ENCODE peak calls at places on chromosomes 1 and 21, in eight cellular contexts. L is nephron progenitor cell; X is endothelial cell; P is cardiac fibroblast; O is fibroblast of lung; J is CD4-positive, alpha-beta T cell; Q is GM13977; K is esophagus squamous epithelium. R is an unnamed sample.

GRCh38 chr1:19765623-19766022 is 34.1 kb downstream of the TMCO4 start:
- DNase-seq in P (peak; percentile 94), Q (no peak), X (no peak), K (no peak), L (peak; percentile 15), O (peak; percentile 78), J (no peak), R (no peak)

GRCh38 chr1:214446772-214447556 is 104.4 kb downstream of the PTPN14 start:
- DNase-seq in Q (no peak), L (peak; percentile 10), K (no peak), P (peak; percentile 94), O (peak; percentile 84), J (no peak), X (no peak), R (peak; percentile 41)

GRCh38 chr1:90402893-90403849 is 313.9 kb downstream of the BARHL2 start:
- DNase-seq in X (peak; percentile 9), K (no peak), L (peak; percentile 6), J (no peak), O (peak; percentile 85), P (peak; percentile 97), Q (no peak), R (no peak)

GRCh38 chr1:39132505-39133339 is 71.8 kb upstream of the MACF1 start:
- DNase-seq in Q (no peak), L (peak; percentile 51), J (no peak), K (no peak), X (peak; percentile 84), O (peak; percentile 34), P (peak; percentile 69), R (peak; percentile 32)

GRCh38 chr1:168509875-168510594 is 33.8 kb downstream of the XCL2 start:
- DNase-seq in Q (peak; percentile 28), J (no peak), K (no peak), L (no peak), X (no peak), O (no peak), P (no peak), R (no peak)

GRCh38 chr1:89291276-89291675 is 18.6 kb upstream of the GBP5 start:
- DNase-seq in P (no peak), X (no peak), O (no peak), J (no peak), Q (no peak), K (no peak), L (no peak), R (no peak)

GRCh38 chr1:66526036-66526435 is 7.9 kb upstream of the SGIP1 start:
- DNase-seq in P (no peak), Q (no peak), O (no peak), J (no peak), X (no peak), L (no peak), K (no peak), R (no peak)

GRCh38 chr1:116374340-116375164 is 1.5 kb downstream of the ATP1A1 start:
- DNase-seq in Q (no peak), X (peak; percentile 21), K (no peak), L (peak; percentile 38), P (peak; percentile 13), O (no peak), J (peak; percentile 21), R (no peak)

GRCh38 chr1:88079036-88079435 is 605.0 kb upstream of the PKN2 start:
- DNase-seq in X (peak; percentile 65), Q (no peak), K (no peak), L (peak; percentile 47), O (peak; percentile 16), J (no peak), P (peak; percentile 11), R (no peak)

GRCh38 chr1:156781585-156782186 is 14.4 kb downstream of the PRCC start:
- DNase-seq in O (peak; percentile 57), Q (no peak), X (no peak), J (no peak), L (no peak), P (peak; percentile 60), K (no peak), R (no peak)

GRCh38 chr21:16983425-16983824 is 529.4 kb upstream of the CXADR start:
- DNase-seq in O (no peak), X (no peak), Q (no peak), J (no peak), P (no peak), L (no peak), K (no peak), R (no peak)

GRCh38 chr21:31108969-31109368 is 70.7 kb upstream of the KRTAP19-8 start:
- DNase-seq in K (no peak), L (no peak), X (no peak), Q (peak; percentile 40), P (peak; percentile 45), O (peak; percentile 46), J (no peak), R (no peak)

GRCh38 chr21:21688877-21689276 is 690.7 kb downstream of the NCAM2 start:
- DNase-seq in Q (no peak), O (peak; percentile 65), K (no peak), X (peak; percentile 31), L (peak; percentile 21), J (no peak), P (peak; percentile 52), R (no peak)

GRCh38 chr1:42931911-42932422 is 26.7 kb downstream of the SLC2A1 start:
- DNase-seq in O (no peak), K (peak; percentile 47), L (no peak), Q (peak; percentile 88), X (no peak), J (peak; percentile 68), P (no peak), R (no peak)

GRCh38 chr21:45050361-45050785 is 24.0 kb upstream of the ADARB1 start:
- DNase-seq in J (no peak), O (peak; percentile 89), K (no peak), L (no peak), Q (no peak), P (peak; percentile 69), X (no peak), R (no peak)

GRCh38 chr1:17170571-17170970 is 34.4 kb upstream of the PADI1 start:
- DNase-seq in K (no peak), Q (no peak), L (no peak), P (peak; percentile 78), O (peak; percentile 52), J (no peak), X (no peak), R (no peak)

GRCh38 chr1:4527819-4528218 is 126.6 kb upstream of the AJAP1 start:
- DNase-seq in J (no peak), O (no peak), P (no peak), Q (no peak), X (no peak), K (no peak), L (no peak), R (no peak)

GRCh38 chr1:231053493-231054162 is 13.6 kb upstream of the FAM89A start:
- DNase-seq in X (no peak), P (peak; percentile 19), Q (no peak), O (peak; percentile 96), L (no peak), J (no peak), K (no peak), R (no peak)

GRCh38 chr1:170157820-170158219 is 12.1 kb downstream of the NTMT2 start:
- DNase-seq in Q (no peak), P (no peak), J (no peak), O (no peak), L (no peak), K (no peak), X (no peak), R (no peak)

GRCh38 chr1:66374561-66375111 is 159.3 kb upstream of the SGIP1 start:
- DNase-seq in X (no peak), P (peak; percentile 87), O (peak; percentile 72), Q (peak; percentile 31), L (no peak), J (no peak), K (no peak), R (no peak)

GRCh38 chr1:233610628-233611027 is 3.3 kb upstream of the KCNK1 start:
- DNase-seq in L (no peak), J (no peak), O (no peak), P (no peak), K (no peak), X (no peak), Q (no peak), R (no peak)

GRCh38 chr1:31400393-31400792 is 12.6 kb upstream of the SERINC2 start:
- DNase-seq in Q (no peak), J (no peak), L (no peak), X (no peak), P (peak; percentile 64), K (no peak), O (peak; percentile 84), R (no peak)

GRCh38 chr1:31396633-31397351 is 16.2 kb upstream of the SERINC2 start:
- DNase-seq in J (no peak), O (peak; percentile 77), X (no peak), Q (no peak), K (no peak), L (no peak), P (peak; percentile 89), R (no peak)

GRCh38 chr1:31397360-31398095 is 15.5 kb upstream of the SERINC2 start:
- DNase-seq in J (no peak), P (peak; percentile 45), Q (no peak), X (no peak), K (no peak), O (no peak), L (no peak), R (no peak)

GRCh38 chr1:31398246-31398645 is 14.8 kb upstream of the SERINC2 start:
- DNase-seq in X (no peak), L (no peak), P (no peak), J (no peak), K (no peak), O (no peak), Q (no peak), R (no peak)

DNA sequence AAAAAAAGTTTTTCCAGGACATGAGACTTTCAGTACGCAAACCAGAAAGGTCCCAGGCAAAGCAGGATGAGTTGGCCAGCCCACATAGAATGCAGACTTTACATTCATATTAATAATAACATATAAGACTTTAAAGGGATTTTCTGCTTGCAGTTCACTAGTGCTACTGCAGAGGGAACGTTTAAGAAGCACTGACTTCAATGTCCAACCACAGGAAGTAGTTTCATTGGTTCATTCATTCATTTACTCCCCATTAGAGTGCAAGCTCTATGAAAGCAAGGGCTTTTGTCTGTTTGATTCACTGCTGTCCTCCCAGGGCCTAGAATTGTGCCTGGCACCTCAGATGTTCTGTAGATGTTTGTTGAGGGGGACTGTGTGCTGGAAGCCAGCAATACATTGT is 11.8 kb upstream of the SERINC2 start:
- DNase-seq in X (no peak), Q (no peak), K (no peak), P (no peak), L (no peak), J (no peak), O (no peak), R (no peak)
- TF ChIP-seq CTCF in X (no peak), Q (no peak), K (no peak), P (peak; percentile 7), L (no peak), J (no peak), O (no peak), R (no peak)

GRCh38 chr1:194176212-194176611 is 989.8 kb upstream of the B3GALT2 start:
- DNase-seq in L (no peak), O (no peak), Q (no peak), K (no peak), P (no peak), J (no peak), X (no peak), R (no peak)
- TF ChIP-seq CTCF in L (no peak), O (no peak), Q (no peak), K (no peak), P (no peak), J (no peak), X (no peak), R (no peak)

GRCh38 chr1:151189638-151190445 is at the start of gene VPS72:
- DNase-seq in J (peak; percentile 75), L (peak; percentile 84), K (peak; percentile 45), O (peak; percentile 89), Q (peak; percentile 90), P (peak; percentile 91), X (peak; percentile 74), R (peak; percentile 60)
- TF ChIP-seq CTCF in J (no peak), L (no peak), K (peak; percentile 43), O (no peak), Q (no peak), P (no peak), X (no peak), R (no peak)

GRCh38 chr1:224852901-224853568 is 76.4 kb upstream of the DNAH14 start:
- DNase-seq in O (peak; percentile 84), X (no peak), L (no peak), P (peak; percentile 78), J (no peak), Q (peak; percentile 25), K (no peak), R (no peak)
- TF ChIP-seq CTCF in O (peak; percentile 82), X (peak; percentile 81), L (peak; percentile 77), P (peak; percentile 71), J (peak; percentile 52), Q (peak; percentile 60), K (peak; percentile 71), R (peak; percentile 72)